ENCODE peak calls at places on chromosomes 5 and 9, in nine cellular contexts. J is uterus, G is suprapubic skin, R is AG04449, U is endothelial cell of umbilical vein, N is AG09309, V is ovary, Q is left ventricle myocardium inferior, H is psoas muscle. B is an unnamed sample.

GRCh38 chr5:89901983-89902382 is 507.6 kb downstream of the CETN3 start:
- DNase-seq in Q (no peak), G (no peak), V (no peak), J (peak; percentile 35), N (no peak), H (peak; percentile 15), U (no peak), R (no peak), B (no peak)

GRCh38 chr9:89743216-89743575 is 138.4 kb downstream of the GADD45G start:
- DNase-seq in G (no peak), V (no peak), Q (no peak), H (no peak), U (no peak), N (no peak), J (no peak), R (no peak), B (no peak)

GRCh38 chr5:54725391-54726280 is 208.1 kb downstream of the SNX18 start:
- DNase-seq in G (no peak), N (no peak), V (no peak), U (no peak), Q (no peak), J (no peak), R (no peak), H (no peak), B (no peak)

GRCh38 chr9:113589890-113590289 is 126.4 kb downstream of the RGS3 start:
- DNase-seq in H (peak; percentile 2), N (no peak), R (no peak), J (no peak), Q (no peak), G (no peak), U (peak; percentile 71), V (no peak), B (peak; percentile 14)

GRCh38 chr9:106862946-106863740 is at the start of gene ZNF462:
- DNase-seq in G (no peak), Q (peak; percentile 35), R (no peak), N (no peak), J (peak; percentile 53), V (peak; percentile 57), U (peak; percentile 66), H (peak; percentile 72), B (no peak)

GRCh38 chr5:155938051-155938450 is 388.9 kb upstream of the SGCD start:
- DNase-seq in V (no peak), J (no peak), H (no peak), N (no peak), Q (no peak), R (no peak), U (no peak), G (no peak), B (no peak)

GRCh38 chr9:14029811-14030210 is 284.1 kb downstream of the NFIB start:
- DNase-seq in J (no peak), G (no peak), V (no peak), H (no peak), N (no peak), R (no peak), U (peak; percentile 70), Q (no peak), B (no peak)

GRCh38 chr5:176440932-176441706 is 7.1 kb upstream of the FAF2 start:
- DNase-seq in G (no peak), R (no peak), N (no peak), U (peak; percentile 67), H (no peak), Q (no peak), V (no peak), J (no peak), B (no peak)

GRCh38 chr5:41510176-41510831 is at the start of gene PLCXD3:
- DNase-seq in V (peak; percentile 54), Q (peak; percentile 58), J (no peak), R (no peak), G (no peak), N (no peak), H (peak; percentile 36), U (no peak), B (peak; percentile 46)
- H3K4me3 ChIP-seq in V (peak within 1 kb of the TSS; percentile 50), Q (peak within 1 kb of the TSS; percentile 81), J (peak within 1 kb of the TSS; percentile 56), R (peak within 1 kb of the TSS; percentile 15), G (peak within 1 kb of the TSS; percentile 37), N (peak within 1 kb of the TSS; percentile 24), H (peak within 1 kb of the TSS; percentile 59), U (no peak within 1 kb of the TSS), B (peak within 1 kb of the TSS; percentile 58)

DNA sequence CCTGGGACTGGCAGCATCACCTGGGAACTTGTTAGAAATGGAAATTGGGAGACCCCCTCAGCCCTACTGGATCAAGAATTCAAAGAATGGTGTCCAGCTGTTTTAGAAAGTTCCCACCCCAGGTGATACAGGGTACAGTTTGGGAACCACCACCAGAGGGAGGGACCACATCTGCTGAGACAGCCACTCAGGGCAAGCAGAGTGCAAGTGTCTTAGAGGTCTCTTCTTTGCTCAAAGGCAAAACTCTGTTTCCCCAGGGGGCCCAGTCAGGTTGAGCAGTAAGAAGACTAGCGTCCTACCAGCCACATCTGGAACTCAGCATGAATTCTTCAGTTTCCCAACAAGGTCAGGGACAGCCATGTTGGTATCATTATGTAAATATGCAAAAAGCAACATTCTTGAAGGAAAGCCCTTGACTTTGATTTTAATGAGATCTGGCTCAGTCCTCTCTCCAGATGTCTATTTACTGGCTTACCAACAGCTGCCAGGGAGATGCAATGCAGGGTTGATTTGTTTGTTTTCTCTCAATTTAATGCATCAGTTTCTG is 46.6 kb downstream of the TGFBI start:
- DNase-seq in J (no peak), R (no peak), N (no peak), H (no peak), Q (no peak), U (no peak), V (no peak), G (no peak), B (no peak)
- TF ChIP-seq CTCF in J (no peak), R (no peak), N (peak; percentile 10), H (no peak), Q (no peak), U (no peak), V (no peak), G (no peak), B (no peak)

GRCh38 chr9:3508078-3508431 is 17.7 kb downstream of the RFX3 start:
- DNase-seq in U (no peak), J (no peak), R (no peak), V (no peak), G (no peak), N (no peak), H (no peak), Q (no peak), B (no peak)

GRCh38 chr9:3508531-3509374 is 17.0 kb downstream of the RFX3 start:
- DNase-seq in Q (no peak), R (no peak), J (no peak), U (peak; percentile 44), N (no peak), G (no peak), V (no peak), H (no peak), B (no peak)

GRCh38 chr9:3506164-3506563 is 19.6 kb downstream of the RFX3 start:
- DNase-seq in N (no peak), J (no peak), G (no peak), U (no peak), H (no peak), V (no peak), R (no peak), Q (no peak), B (no peak)

GRCh38 chr9:3509926-3510325 is 15.9 kb downstream of the RFX3 start:
- DNase-seq in R (no peak), Q (no peak), G (no peak), N (no peak), U (no peak), H (no peak), V (no peak), J (no peak), B (no peak)

DNA sequence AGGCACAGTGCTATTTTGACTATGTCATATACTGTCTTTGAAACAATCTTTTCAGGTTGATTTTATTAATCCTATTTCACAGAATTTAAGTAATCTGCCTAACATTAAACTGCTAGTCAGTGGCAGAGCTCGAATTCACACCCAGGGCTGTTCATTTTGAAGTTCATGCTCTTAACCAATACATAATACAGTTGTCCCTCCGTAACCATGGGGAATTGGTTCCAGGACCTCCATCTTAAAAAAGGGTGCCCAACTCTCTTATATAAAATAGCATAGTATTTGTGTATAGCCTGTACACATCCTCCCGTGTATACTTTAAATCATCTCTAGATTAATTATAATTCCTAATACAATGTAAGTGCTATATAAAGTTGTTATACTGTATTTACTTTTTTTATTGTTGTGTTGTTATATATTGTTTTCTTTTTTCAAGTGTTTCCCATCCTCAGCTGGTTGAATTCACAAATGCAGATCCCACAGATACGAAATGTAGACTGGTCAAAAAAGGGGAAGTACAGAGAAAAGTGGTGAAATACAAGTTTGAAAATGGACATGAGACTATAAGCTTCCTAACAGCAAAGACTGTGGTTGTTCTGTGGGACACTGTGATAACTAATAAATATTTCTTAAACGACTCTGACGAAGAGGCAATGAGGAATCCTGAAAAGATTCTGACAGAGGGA is 18.3 kb downstream of the RFX3 start:
- DNase-seq in J (no peak), U (no peak), R (no peak), G (no peak), V (no peak), N (no peak), Q (no peak), H (no peak), B (no peak)
- H3K4me3 ChIP-seq in J (no peak overlapping the region), U (no peak overlapping the region), R (no peak overlapping the region), G (no peak overlapping the region), V (no peak overlapping the region), N (no peak overlapping the region), Q (no peak overlapping the region), H (peak overlapping the region; percentile 47), B (no peak overlapping the region)

DNA sequence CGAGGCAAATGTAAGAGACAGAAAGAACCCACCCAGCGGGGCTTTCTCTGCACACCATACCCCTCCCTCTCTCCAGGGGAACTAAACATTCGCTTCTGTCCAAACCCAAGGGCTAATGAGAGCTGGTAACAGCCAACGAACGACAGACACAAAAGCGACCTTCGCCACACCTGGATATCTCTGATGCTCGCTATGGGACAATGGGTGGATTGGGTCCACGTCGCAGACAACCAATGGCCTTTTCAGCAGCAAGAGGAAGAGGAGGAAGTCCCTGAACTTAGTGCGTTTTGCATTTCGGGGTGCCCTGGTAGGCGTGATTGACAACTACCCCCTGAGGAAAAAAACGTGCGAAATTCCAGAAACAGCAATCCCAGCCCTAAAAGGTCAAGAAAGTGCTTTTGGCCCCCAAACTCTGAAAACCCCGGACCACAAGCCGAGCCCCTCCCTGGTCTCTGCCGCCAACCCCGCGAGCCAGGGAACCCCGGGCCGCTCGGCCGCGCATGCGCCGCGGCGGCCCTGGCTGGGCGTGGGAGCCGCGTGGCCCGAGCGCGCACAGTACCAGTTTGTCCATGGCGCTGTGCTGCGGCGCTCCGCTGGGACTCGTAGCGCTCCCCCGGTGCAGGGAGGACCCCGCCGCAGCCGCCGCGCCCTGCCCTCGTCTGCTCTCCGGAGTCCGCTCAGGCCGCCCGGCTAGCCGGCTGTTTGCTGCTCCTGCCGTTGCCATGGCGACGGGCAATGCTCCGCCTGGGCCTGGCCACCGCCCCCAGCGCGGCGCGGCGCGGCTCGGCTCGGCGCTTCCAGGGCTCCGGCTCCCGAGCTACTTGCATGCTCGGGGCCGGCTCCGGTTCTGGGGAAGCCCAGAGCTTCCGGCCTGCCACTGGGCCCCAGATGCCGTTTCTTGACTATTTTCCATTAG is 66.9 kb upstream of the DNAH5 start:
- DNase-seq in R (peak; percentile 19), H (peak; percentile 92), J (peak; percentile 80), U (peak; percentile 89), V (peak; percentile 83), Q (peak; percentile 83), N (peak; percentile 47), G (peak; percentile 87), B (peak; percentile 95)
- TF ChIP-seq CTCF in R (peak; percentile 10), H (peak; percentile 5), J (no peak), U (no peak), V (no peak), Q (peak; percentile 24), N (no peak), G (no peak), B (peak; percentile 18)

GRCh38 chr5:151683936-151684586 is 2.7 kb downstream of the SPARC start:
- DNase-seq in U (peak; percentile 25), Q (no peak), N (no peak), R (no peak), J (no peak), H (no peak), V (no peak), G (no peak), B (no peak)
- H3K4me3 ChIP-seq in U (peak overlapping the region; percentile 98), Q (peak overlapping the region; percentile 78), N (peak overlapping the region; percentile 95), R (peak overlapping the region; percentile 100), J (peak overlapping the region; percentile 50), H (peak overlapping the region; percentile 78), V (peak overlapping the region; percentile 52), G (peak overlapping the region; percentile 49), B (peak overlapping the region; percentile 61)